ENCODE peak calls at places on chromosome 19, in nine cellular contexts. C is AG09309, R is cardiac muscle cell, L is heart right ventricle, N is AG10803, I is ovary, F is foreskin fibroblast, K is astrocyte of the cerebellum, W is colonic mucosa. T is an unnamed sample.

GRCh38 chr19:48895226-48895625 is 3.3 kb downstream of the TULP2 start:
- DNase-seq in I (no peak), F (no peak), L (no peak), C (no peak), R (no peak), W (no peak), N (no peak), K (no peak), T (no peak)

GRCh38 chr19:29290853-29291252 is 77.9 kb upstream of the UQCRFS1 start:
- DNase-seq in K (no peak), W (no peak), F (no peak), L (no peak), I (no peak), N (no peak), C (no peak), R (no peak), T (no peak)

GRCh38 chr19:16661480-16662034 is 618 bp downstream of the TMEM38A start:
- DNase-seq in K (no peak), W (peak), F (peak), L (peak), N (no peak), R (peak), C (no peak), I (peak), T (peak)

GRCh38 chr19:4676955-4677731 is 7.0 kb upstream of the MYDGF start:
- DNase-seq in K (no peak), W (peak), R (peak), F (peak), I (no peak), L (no peak), N (peak), C (no peak), T (peak)

GRCh38 chr19:42057856-42058255 is 12.2 kb downstream of the GRIK5 start:
- DNase-seq in R (no peak), W (no peak), L (no peak), C (no peak), K (no peak), I (no peak), N (no peak), F (no peak), T (no peak)

GRCh38 chr19:29048873-29049272 is 164.1 kb downstream of the UQCRFS1 start:
- DNase-seq in N (no peak), I (no peak), W (no peak), C (no peak), L (no peak), K (no peak), R (no peak), F (no peak), T (no peak)

GRCh38 chr19:35295792-35296462 is 4.0 kb downstream of the MAG start:
- DNase-seq in W (no peak), F (no peak), K (no peak), L (no peak), N (no peak), C (no peak), R (peak), I (no peak), T (no peak)

GRCh38 chr19:43524922-43525835 is 1.8 kb downstream of the ETHE1 start:
- DNase-seq in L (peak), C (no peak), N (peak), I (peak), F (peak), W (peak), K (no peak), R (peak), T (peak)

GRCh38 chr19:29371766-29372415 is 153.9 kb upstream of the VSTM2B start:
- DNase-seq in N (no peak), F (no peak), I (no peak), W (no peak), L (no peak), R (no peak), K (no peak), C (no peak), T (no peak)

GRCh38 chr19:7975037-7975436 is 30.4 kb downstream of the ELAVL1 start:
- DNase-seq in F (no peak), W (no peak), L (peak), K (no peak), R (no peak), C (no peak), I (no peak), N (no peak), T (no peak)

GRCh38 chr19:8145969-8146368 is 3.4 kb downstream of the FBN3 start:
- DNase-seq in W (no peak), L (no peak), F (no peak), N (no peak), R (no peak), I (no peak), K (no peak), C (no peak), T (no peak)

GRCh38 chr19:45526143-45526542 is 18.9 kb downstream of the VASP start:
- DNase-seq in W (peak), I (peak), L (peak), K (no peak), C (no peak), N (peak), F (peak), R (peak), T (peak)

GRCh38 chr19:45506991-45507863 is at the start of gene VASP:
- DNase-seq in N (peak), R (peak), L (peak), F (peak), W (peak), K (peak), C (no peak), I (peak), T (peak)

GRCh38 chr19:45391346-45391745 is 13.5 kb downstream of the PPP1R13L start:
- DNase-seq in F (peak), N (no peak), L (no peak), K (no peak), I (no peak), R (no peak), W (no peak), C (no peak), T (no peak)

GRCh38 chr19:30664358-30665058 is 292.3 kb downstream of the ZNF536 start:
- DNase-seq in R (peak), C (no peak), F (peak), L (peak), N (peak), I (no peak), W (no peak), K (no peak), T (peak)

GRCh38 chr19:4327252-4327876 is 11.3 kb downstream of the STAP2 start:
- DNase-seq in L (peak), F (peak), W (peak), R (peak), K (no peak), N (peak), I (peak), C (no peak), T (peak)

GRCh38 chr19:41531438-41532311 is 44.3 kb upstream of the CEACAM21 start:
- DNase-seq in C (no peak), R (no peak), N (peak), K (no peak), L (peak), F (peak), W (peak), I (no peak), T (peak)

GRCh38 chr19:12695997-12696365 is 450 bp downstream of the FBXW9 start:
- DNase-seq in I (no peak), L (no peak), K (no peak), C (no peak), N (no peak), F (no peak), W (no peak), R (no peak), T (no peak)

GRCh38 chr19:30898353-30899103 is 450.7 kb downstream of the TSHZ3 start:
- DNase-seq in C (no peak), I (no peak), K (no peak), L (no peak), F (no peak), R (peak), N (no peak), W (no peak), T (no peak)

DNA sequence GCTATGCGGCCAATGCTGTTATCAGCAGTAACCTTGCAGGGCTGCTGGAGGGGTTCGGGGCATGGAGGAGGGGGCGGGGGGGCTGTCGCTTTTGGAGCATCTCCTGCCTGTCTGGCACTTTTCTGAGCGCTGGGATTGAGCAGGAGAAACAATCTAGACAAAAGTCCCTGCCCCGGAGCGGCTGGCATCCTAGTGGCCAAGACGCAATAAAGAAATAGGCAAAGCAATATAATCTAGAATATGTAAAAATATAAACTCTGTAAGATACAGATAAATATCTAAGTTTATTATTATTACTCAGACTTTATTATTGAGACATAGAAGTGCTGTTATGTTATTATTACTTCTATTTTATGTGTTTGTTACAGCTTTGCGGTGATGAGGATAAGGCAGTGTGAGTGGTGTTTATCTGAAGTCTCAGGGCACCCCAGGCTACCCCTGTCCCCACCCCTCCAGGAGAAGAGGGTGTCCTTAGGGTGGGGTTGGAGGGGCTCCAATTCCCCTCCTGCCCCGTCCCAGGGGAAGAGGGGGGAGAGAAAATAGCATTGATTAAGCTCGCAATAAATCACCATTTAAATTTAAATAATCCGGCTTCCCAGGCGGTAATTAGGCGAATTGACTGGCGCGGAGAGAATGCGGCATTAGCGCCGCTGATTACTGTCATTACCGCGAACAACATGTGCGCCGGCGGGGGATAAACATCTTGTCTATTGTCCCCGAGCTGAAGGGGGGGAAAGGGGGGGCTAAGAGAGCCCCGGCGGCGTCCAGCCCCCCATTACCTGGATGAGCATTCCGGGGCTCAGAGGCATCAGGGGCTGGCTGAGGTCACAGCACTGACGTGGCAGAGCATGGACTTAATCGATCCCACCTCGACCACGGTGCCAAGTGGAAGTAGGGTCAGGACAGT is 3.2 kb downstream of the NPAS1 start:
- DNase-seq in F (no peak), K (no peak), I (no peak), L (no peak), R (no peak), W (no peak), C (no peak), N (no peak), T (no peak)
- H3K4me3 ChIP-seq in F (no peak), K (no peak), I (no peak), L (no peak), R (no peak), W (no peak), C (no peak), N (no peak), T (no peak)

GRCh38 chr19:2546128-2547032 is 70.5 kb downstream of the GADD45B start:
- DNase-seq in I (peak), F (no peak), C (no peak), W (peak), L (peak), K (no peak), R (peak), N (no peak), T (peak)
- TF ChIP-seq CTCF in I (no peak), F (no peak), C (no peak), W (no peak), L (no peak), K (no peak), R (no peak), N (no peak), T (no peak)

GRCh38 chr19:2166741-2167738 is 3.3 kb downstream of the DOT1L start:
- DNase-seq in L (peak), R (no peak), F (peak), K (peak), N (peak), I (peak), C (no peak), W (peak), T (peak)

GRCh38 chr19:2170219-2170618 is 6.5 kb downstream of the DOT1L start:
- DNase-seq in F (no peak), L (no peak), I (no peak), K (no peak), N (no peak), C (no peak), R (no peak), W (no peak), T (peak)

GRCh38 chr19:2170987-2171348 is 7.2 kb downstream of the DOT1L start:
- DNase-seq in R (no peak), F (no peak), K (no peak), N (no peak), C (no peak), W (no peak), I (no peak), L (no peak), T (no peak)

GRCh38 chr19:2168619-2169424 is 5.1 kb downstream of the DOT1L start:
- DNase-seq in N (peak), F (peak), R (peak), C (peak), I (peak), W (peak), L (peak), K (peak), T (peak)

DNA sequence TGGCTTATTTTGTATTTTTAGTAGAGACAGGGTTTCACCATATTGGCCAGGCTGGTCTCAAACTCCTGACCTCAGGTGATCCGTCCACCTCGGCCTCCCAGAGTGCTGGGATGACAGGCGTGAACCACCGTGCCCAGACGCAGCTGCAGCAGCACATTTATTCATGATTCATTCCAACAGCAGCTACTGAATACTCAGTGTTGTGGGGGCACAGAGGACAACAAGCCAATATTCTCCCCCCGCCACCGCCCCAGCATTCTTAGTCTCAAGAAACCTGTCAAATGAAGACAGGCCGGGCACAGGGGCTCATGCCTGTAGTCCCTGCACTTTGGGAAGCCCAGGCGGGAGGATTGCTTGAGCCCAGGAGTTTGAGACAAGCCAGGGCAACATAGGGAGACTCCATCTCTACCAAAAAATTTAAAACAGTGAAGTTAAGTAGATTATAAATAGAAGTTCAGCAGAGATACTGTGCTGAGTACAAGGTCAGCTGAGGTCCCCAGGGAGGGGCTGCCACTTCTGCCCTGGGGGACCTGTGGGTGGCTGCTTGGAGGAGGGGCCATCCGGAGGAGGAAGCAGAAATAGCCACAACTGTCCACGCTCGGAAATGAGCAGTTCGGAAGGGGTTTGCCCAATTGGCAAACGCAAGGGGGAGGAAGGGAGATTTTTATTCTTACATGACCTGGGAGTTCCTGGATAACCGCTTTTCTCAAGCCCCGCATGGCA is 4.3 kb downstream of the DOT1L start:
- DNase-seq in C (no peak), W (peak), K (no peak), F (peak), L (peak), I (no peak), R (peak), N (peak), T (peak)
- H3K4me3 ChIP-seq in C (peak), W (peak), K (no peak), F (no peak), L (peak), I (no peak), R (no peak), N (no peak), T (no peak)

GRCh38 chr19:11452814-11453335 is 17.4 kb downstream of the PRKCSH start:
- DNase-seq in N (no peak), R (no peak), L (no peak), K (no peak), C (no peak), F (no peak), I (no peak), W (no peak), T (no peak)

GRCh38 chr19:11450570-11451326 is 15.3 kb downstream of the PRKCSH start:
- DNase-seq in N (no peak), C (no peak), R (no peak), I (peak), L (no peak), W (no peak), K (no peak), F (no peak), T (no peak)

GRCh38 chr19:11453468-11454341 is 18.3 kb downstream of the PRKCSH start:
- DNase-seq in R (no peak), L (no peak), K (no peak), F (no peak), C (no peak), W (no peak), N (no peak), I (no peak), T (no peak)

GRCh38 chr19:11451327-11451941 is 16.0 kb downstream of the PRKCSH start:
- DNase-seq in N (no peak), L (no peak), I (peak), R (no peak), W (no peak), K (no peak), F (peak), C (no peak), T (no peak)

GRCh38 chr19:11451942-11452813 is 16.7 kb downstream of the PRKCSH start:
- DNase-seq in F (no peak), L (no peak), C (no peak), W (no peak), N (no peak), R (no peak), K (no peak), I (no peak), T (no peak)
- TF ChIP-seq CTCF in F (no peak), L (no peak), C (no peak), W (no peak), N (no peak), R (peak), K (peak), I (no peak), T (no peak)

GRCh38 chr19:49929611-49930482 is 543 bp upstream of the NUP62 start:
- DNase-seq in I (peak), C (peak), R (peak), N (peak), W (peak), L (peak), F (peak), K (peak), T (peak)

GRCh38 chr19:49929121-49929610 is at the start of the genes ATF5 and NUP62:
- DNase-seq in K (no peak), W (peak), R (peak), L (peak), C (peak), I (peak), N (peak), F (peak), T (peak)

GRCh38 chr19:49931293-49932040 is 2.2 kb upstream of the NUP62 start:
- DNase-seq in I (no peak), K (no peak), N (no peak), R (no peak), C (no peak), L (no peak), W (no peak), F (no peak), T (no peak)

GRCh38 chr19:49932041-49932451 is 2.7 kb upstream of the NUP62 start:
- DNase-seq in R (no peak), I (no peak), W (no peak), L (no peak), K (no peak), C (no peak), F (no peak), N (no peak), T (no peak)

DNA sequence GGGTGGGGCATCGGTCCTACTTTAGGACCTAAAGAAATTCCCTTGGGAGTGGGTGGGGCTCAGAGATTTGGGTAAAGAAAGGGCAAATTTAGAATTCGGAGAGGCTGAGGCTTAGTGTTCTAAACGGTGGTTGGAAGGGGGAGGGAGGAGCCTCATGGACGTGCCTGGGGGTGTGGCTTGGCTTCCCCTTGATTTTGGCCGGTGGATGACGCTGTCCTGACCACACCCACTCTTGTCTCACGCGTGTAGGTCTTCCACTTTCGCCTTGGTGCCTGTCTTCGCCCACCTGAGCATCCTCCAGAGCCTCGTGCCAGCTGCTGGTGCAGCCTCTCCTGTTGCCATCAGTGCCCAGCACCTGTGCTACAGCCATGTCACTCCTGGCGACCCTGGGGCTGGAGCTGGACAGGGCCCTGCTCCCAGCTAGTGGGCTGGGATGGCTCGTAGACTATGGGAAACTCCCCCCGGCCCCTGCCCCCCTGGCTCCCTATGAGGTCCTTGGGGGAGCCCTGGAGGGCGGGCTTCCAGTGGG is 1.2 kb upstream of the NUP62 start:
- DNase-seq in K (no peak), F (peak), L (peak), R (no peak), I (peak), W (peak), N (no peak), C (no peak), T (no peak)
- H3K4me3 ChIP-seq in K (peak), F (peak), L (peak), R (peak), I (no peak), W (peak), N (peak), C (no peak), T (peak)

GRCh38 chr19:32811151-32811550 is 58.4 kb downstream of the SLC7A9 start:
- DNase-seq in I (no peak), K (no peak), F (no peak), W (no peak), L (no peak), N (no peak), C (no peak), R (no peak), T (no peak)

GRCh38 chr19:32809254-32809653 is 60.3 kb downstream of the SLC7A9 start:
- DNase-seq in R (no peak), K (no peak), I (no peak), C (no peak), W (no peak), L (no peak), N (no peak), F (no peak), T (no peak)

GRCh38 chr19:32809754-32810153 is 59.8 kb downstream of the SLC7A9 start:
- DNase-seq in F (no peak), L (no peak), K (no peak), C (no peak), R (no peak), W (no peak), N (no peak), I (no peak), T (no peak)

GRCh38 chr19:32812036-32812435 is 57.5 kb downstream of the SLC7A9 start:
- DNase-seq in L (no peak), W (no peak), K (no peak), R (no peak), N (no peak), I (no peak), C (no peak), F (no peak), T (no peak)

DNA sequence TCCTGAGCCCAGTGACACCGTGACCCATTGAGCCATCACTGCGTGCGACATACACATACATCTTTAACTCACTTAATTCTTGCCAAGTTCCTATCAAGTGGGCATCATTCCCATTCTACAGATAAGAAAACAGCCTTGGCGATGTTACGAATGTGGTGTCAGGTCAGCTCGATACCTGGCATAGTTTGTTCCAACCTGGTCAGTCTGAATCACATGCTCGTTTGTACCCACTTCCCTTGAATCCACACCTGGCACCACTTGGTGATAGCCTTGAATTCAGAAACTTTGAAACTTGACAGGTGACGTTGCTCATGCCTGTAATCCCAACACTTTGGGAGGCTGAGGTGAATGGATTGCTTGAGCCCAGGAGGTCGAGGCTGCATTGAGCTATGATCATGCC is 59.1 kb downstream of the SLC7A9 start:
- DNase-seq in W (no peak), F (no peak), K (no peak), C (no peak), L (no peak), I (no peak), R (no peak), N (no peak), T (no peak)
- TF ChIP-seq CTCF in W (no peak), F (no peak), K (no peak), C (no peak), L (no peak), I (no peak), R (no peak), N (no peak), T (no peak)